ENCODE peak calls at places on chromosome 18, in eight cellular contexts. One of them, this sample, is unnamed.

GRCh38 chr18:25456284-25456683 is 104.3 kb upstream of the ZNF521 start:
- DNase-seq in astrocyte of the spinal cord: no peak
- DNase-seq in AG08395: no peak
- DNase-seq in H7: peak
- DNase-seq in AG10803: no peak
- DNase-seq in Panc1: no peak
- DNase-seq in NCI-H2171 treated with DMSO at 0.1 percent for 48 hours: no peak
- DNase-seq in fibroblast of mammary gland: no peak
- DNase-seq in this sample: no peak

GRCh38 chr18:35267161-35267651 is 22.8 kb downstream of the ZSCAN30 start:
- DNase-seq in AG10803: peak
- DNase-seq in AG08395: peak
- DNase-seq in H7: peak
- DNase-seq in fibroblast of mammary gland: peak
- DNase-seq in astrocyte of the spinal cord: peak
- DNase-seq in NCI-H2171 treated with DMSO at 0.1 percent for 48 hours: peak
- DNase-seq in Panc1: no peak
- DNase-seq in this sample: no peak

GRCh38 chr18:29749699-29750098 is 1292.8 kb downstream of the DSC3 start:
- DNase-seq in H7: no peak
- DNase-seq in AG08395: no peak
- DNase-seq in AG10803: peak
- DNase-seq in astrocyte of the spinal cord: peak
- DNase-seq in NCI-H2171 treated with DMSO at 0.1 percent for 48 hours: no peak
- DNase-seq in Panc1: no peak
- DNase-seq in fibroblast of mammary gland: peak
- DNase-seq in this sample: no peak

GRCh38 chr18:79898952-79899608 is 52.4 kb downstream of the SLC66A2 start:
- DNase-seq in fibroblast of mammary gland: no peak
- DNase-seq in astrocyte of the spinal cord: no peak
- DNase-seq in AG10803: no peak
- DNase-seq in NCI-H2171 treated with DMSO at 0.1 percent for 48 hours: no peak
- DNase-seq in Panc1: no peak
- DNase-seq in H7: no peak
- DNase-seq in AG08395: no peak
- DNase-seq in this sample: no peak

GRCh38 chr18:26421503-26421902 is 126.8 kb downstream of the KCTD1 start:
- DNase-seq in Panc1: no peak
- DNase-seq in astrocyte of the spinal cord: no peak
- DNase-seq in AG08395: no peak
- DNase-seq in AG10803: no peak
- DNase-seq in NCI-H2171 treated with DMSO at 0.1 percent for 48 hours: no peak
- DNase-seq in H7: no peak
- DNase-seq in fibroblast of mammary gland: no peak
- DNase-seq in this sample: no peak

GRCh38 chr18:79199691-79200374 is 130.6 kb downstream of the ATP9B start:
- DNase-seq in AG08395: peak
- DNase-seq in NCI-H2171 treated with DMSO at 0.1 percent for 48 hours: no peak
- DNase-seq in fibroblast of mammary gland: peak
- DNase-seq in H7: no peak
- DNase-seq in AG10803: peak
- DNase-seq in astrocyte of the spinal cord: peak
- DNase-seq in Panc1: no peak
- DNase-seq in this sample: no peak

GRCh38 chr18:75211721-75212625 is 1.4 kb downstream of the TSHZ1 start:
- DNase-seq in fibroblast of mammary gland: no peak
- DNase-seq in H7: peak
- DNase-seq in NCI-H2171 treated with DMSO at 0.1 percent for 48 hours: peak
- DNase-seq in astrocyte of the spinal cord: peak
- DNase-seq in AG08395: no peak
- DNase-seq in AG10803: no peak
- DNase-seq in Panc1: no peak
- DNase-seq in this sample: peak

GRCh38 chr18:55236150-55236931 is 277.1 kb upstream of the CCDC68 start:
- DNase-seq in AG10803: peak
- DNase-seq in NCI-H2171 treated with DMSO at 0.1 percent for 48 hours: no peak
- DNase-seq in fibroblast of mammary gland: peak
- DNase-seq in H7: no peak
- DNase-seq in Panc1: no peak
- DNase-seq in astrocyte of the spinal cord: peak
- DNase-seq in AG08395: no peak
- DNase-seq in this sample: no peak

GRCh38 chr18:64994370-64994769 is 756.4 kb upstream of the CDH7 start:
- DNase-seq in AG10803: no peak
- DNase-seq in H7: no peak
- DNase-seq in NCI-H2171 treated with DMSO at 0.1 percent for 48 hours: no peak
- DNase-seq in astrocyte of the spinal cord: no peak
- DNase-seq in Panc1: no peak
- DNase-seq in fibroblast of mammary gland: no peak
- DNase-seq in AG08395: no peak
- DNase-seq in this sample: no peak

GRCh38 chr18:69259282-69259681 is 141.4 kb upstream of the DOK6 start:
- DNase-seq in Panc1: no peak
- DNase-seq in NCI-H2171 treated with DMSO at 0.1 percent for 48 hours: no peak
- DNase-seq in fibroblast of mammary gland: no peak
- DNase-seq in AG10803: no peak
- DNase-seq in H7: no peak
- DNase-seq in AG08395: no peak
- DNase-seq in astrocyte of the spinal cord: no peak
- DNase-seq in this sample: no peak

This sample was measured in ecto neural progenitor cell.